ENCODE peak calls at places on chromosome 20, in nine cellular contexts. R is islet precursor cell; B is ecto neural progenitor cell; G is posterior cingulate gyrus; L is stimulated activated CD4-positive, alpha-beta T cell treated with anti-CD3 and anti-CD28 coated beads, Interleukin-4, amount 100 ng/mL, for 48 hours; E is Daoy; D is right lobe of liver; M is naive thymus-derived CD8-positive, alpha-beta T cell; C is head of caudate nucleus. Y is an unnamed sample.

GRCh38 chr20:1566701-1567100 is 9.2 kb upstream of the SIRPD start:
- DNase-seq in R (peak), D (no peak), B (no peak), E (no peak), G (no peak), M (no peak), L (no peak), C (no peak), Y (no peak)

GRCh38 chr20:45358282-45359068 is 4.5 kb upstream of the SYS1 start:
- DNase-seq in E (peak), D (peak), L (no peak), C (peak), B (no peak), M (no peak), G (peak), R (no peak), Y (no peak)

GRCh38 chr20:8404912-8405635 is 273.0 kb downstream of the PLCB1 start:
- DNase-seq in R (no peak), C (no peak), L (no peak), G (no peak), B (no peak), M (no peak), E (no peak), D (no peak), Y (no peak)

GRCh38 chr20:5608448-5609161 is 141.6 kb upstream of the SHLD1 start:
- DNase-seq in M (no peak), D (no peak), C (no peak), G (no peak), B (no peak), R (no peak), E (no peak), L (no peak), Y (no peak)

GRCh38 chr20:34791289-34792020 is 34.0 kb downstream of the NCOA6 start:
- DNase-seq in L (no peak), C (no peak), M (no peak), G (no peak), E (no peak), R (no peak), D (no peak), B (no peak), Y (no peak)

GRCh38 chr20:51359401-51359800 is 183.1 kb downstream of the NFATC2 start:
- DNase-seq in R (no peak), B (no peak), G (no peak), E (no peak), D (no peak), M (no peak), C (no peak), L (no peak), Y (no peak)

GRCh38 chr20:64176548-64177419 is 12.5 kb downstream of the MYT1 start:
- DNase-seq in E (no peak), G (peak), C (peak), D (no peak), M (no peak), R (no peak), L (no peak), B (no peak), Y (no peak)

GRCh38 chr20:19735446-19735845 is 22.6 kb upstream of the RIN2 start:
- DNase-seq in R (peak), C (peak), M (no peak), L (peak), D (no peak), G (peak), E (peak), B (peak), Y (peak)

GRCh38 chr20:8587810-8588209 is 455.7 kb downstream of the PLCB1 start:
- DNase-seq in E (no peak), L (no peak), C (no peak), G (no peak), M (no peak), D (no peak), R (no peak), B (no peak), Y (no peak)

GRCh38 chr20:47237715-47238114 is 118.8 kb downstream of the ZMYND8 start:
- DNase-seq in B (no peak), G (no peak), D (no peak), R (no peak), C (peak), E (no peak), M (no peak), L (no peak), Y (no peak)

GRCh38 chr20:58069796-58070663 is 158.4 kb downstream of the ANKRD60 start:
- DNase-seq in D (no peak), M (no peak), B (peak), C (no peak), L (no peak), G (no peak), R (peak), E (no peak), Y (no peak)

GRCh38 chr20:24007758-24008157 is 19.2 kb upstream of the GGTLC1 start:
- DNase-seq in G (no peak), M (no peak), L (no peak), B (no peak), C (no peak), R (peak), D (no peak), E (no peak), Y (no peak)

GRCh38 chr20:36872857-36873256 is 3.1 kb upstream of the TLDC2 start:
- DNase-seq in D (no peak), R (no peak), M (no peak), B (no peak), G (no peak), L (no peak), E (peak), C (no peak), Y (no peak)

GRCh38 chr20:39259010-39259803 is 297.1 kb downstream of the DHX35 start:
- DNase-seq in L (no peak), M (no peak), G (no peak), C (no peak), D (no peak), B (no peak), E (no peak), R (peak), Y (no peak)

GRCh38 chr20:44166477-44166876 is 20.5 kb downstream of the JPH2 start:
- DNase-seq in E (peak), L (no peak), D (no peak), B (no peak), R (peak), M (no peak), C (no peak), G (no peak), Y (peak)

GRCh38 chr20:9147553-9148024 is 78.7 kb downstream of the PLCB4 start:
- DNase-seq in L (no peak), E (peak), M (no peak), B (no peak), D (no peak), R (no peak), G (no peak), C (no peak), Y (no peak)

GRCh38 chr20:57711311-57711712 is 1.5 kb upstream of the PMEPA1 start:
- DNase-seq in R (peak), B (no peak), M (no peak), E (peak), C (no peak), D (no peak), G (no peak), L (no peak), Y (no peak)

GRCh38 chr20:62624325-62624690 is 18.0 kb upstream of the SLCO4A1 start:
- DNase-seq in L (no peak), C (no peak), E (no peak), B (no peak), R (no peak), M (no peak), D (no peak), G (no peak), Y (no peak)

GRCh38 chr20:49853640-49854039 is 41.0 kb downstream of the SLC9A8 start:
- DNase-seq in D (no peak), B (no peak), G (no peak), E (peak), C (peak), L (no peak), M (no peak), R (peak), Y (peak)

GRCh38 chr20:31596831-31597482 is 8.1 kb upstream of the ID1 start:
- DNase-seq in G (no peak), E (no peak), M (no peak), B (no peak), D (no peak), L (no peak), C (no peak), R (peak), Y (no peak)

GRCh38 chr20:17579369-17580039 is 9.6 kb downstream of the DSTN start:
- DNase-seq in B (no peak), C (no peak), L (no peak), D (no peak), E (no peak), R (no peak), G (no peak), M (no peak), Y (no peak)

GRCh38 chr20:25039697-25040437 is 18.1 kb downstream of the ACSS1 start:
- DNase-seq in C (peak), D (peak), G (peak), R (peak), E (peak), B (no peak), M (no peak), L (no peak), Y (no peak)

GRCh38 chr20:57393321-57394086 is 2.3 kb downstream of the RBM38 start:
- DNase-seq in M (no peak), E (no peak), B (no peak), R (no peak), D (no peak), G (no peak), L (no peak), C (no peak), Y (no peak)

Y was measured in glutamatergic neuron.